ENCODE peak calls at places on chromosomes 4 and X, in four cellular contexts. A is activated naive CD4-positive, alpha-beta T cell treated with anti-CD3 and anti-CD28 coated beads, Interleukin-2, amount 10 ng/mL, durations not matched to agents 7 days and 5 days; V is astrocyte of the spinal cord; M is naive thymus-derived CD8-positive, alpha-beta T cell. F is an unnamed sample.

GRCh38 chrX:22220941-22221340 is 51.8 kb upstream of the CBLL2 start:
- DNase-seq in A (no peak), V (peak; percentile 75), M (no peak), F (no peak)

GRCh38 chr4:155339588-155339987 is 37.2 kb downstream of the MAP9 start:
- DNase-seq in A (no peak), V (no peak), M (no peak), F (no peak)

GRCh38 chrX:2485460-2485753 is 15.4 kb downstream of the DHRSX start:
- DNase-seq in A (no peak), V (no peak), M (no peak), F (no peak)

GRCh38 chr4:130336585-130337217 is 1240.7 kb downstream of the C4orf33 start:
- DNase-seq in A (no peak), V (peak; percentile 42), M (no peak), F (no peak)

GRCh38 chrX:18793601-18794089 is 86.2 kb downstream of the PPEF1 start:
- DNase-seq in A (no peak), V (peak; percentile 1), M (no peak), F (peak; percentile 2)

GRCh38 chr4:173507471-173508385 is 22.3 kb downstream of the HAND2 start:
- DNase-seq in A (no peak), V (no peak), M (no peak), F (no peak)

GRCh38 chr4:87118826-87119225 is 101.6 kb downstream of the KLHL8 start:
- DNase-seq in A (no peak), V (peak; percentile 87), M (no peak), F (peak; percentile 8)

GRCh38 chrX:108945883-108946523 is 209.6 kb upstream of the IRS4 start:
- DNase-seq in A (no peak), V (no peak), M (no peak), F (no peak)

GRCh38 chrX:18146954-18147353 is 73.7 kb downstream of the BEND2 start:
- DNase-seq in A (peak; percentile 24), V (peak; percentile 2), M (no peak), F (no peak)

GRCh38 chrX:85504381-85504780 is 124.9 kb upstream of the POF1B start:
- DNase-seq in A (no peak), V (no peak), M (no peak), F (no peak)

GRCh38 chrX:21946925-21947641 is 6.6 kb downstream of the SMS start:
- DNase-seq in A (no peak), V (peak; percentile 63), M (no peak), F (no peak)

GRCh38 chrX:72201836-72202536 is 20.4 kb downstream of the PIN4 start:
- DNase-seq in A (no peak), V (peak; percentile 83), M (no peak), F (no peak)

GRCh38 chr4:87005690-87006461 is 71.1 kb downstream of the AFF1 start:
- DNase-seq in A (peak; percentile 42), V (no peak), M (no peak), F (no peak)

GRCh38 chr4:42632653-42633382 is 24.1 kb downstream of the ATP8A1 start:
- DNase-seq in A (no peak), V (no peak), M (no peak), F (no peak)